ENCODE peak calls at places on chromosome 14, in ten cellular contexts. One of them, this sample, is unnamed.

GRCh38 chr14:99936738-99937474 is 128.3 kb upstream of the EVL start:
- DNase-seq in brain microvascular endothelial cell: no peak
- DNase-seq in keratinocyte: no peak
- DNase-seq in upper lobe of right lung: no peak
- DNase-seq in prostate gland: no peak
- DNase-seq in HepG2: no peak
- DNase-seq in testis: no peak
- DNase-seq in psoas muscle: no peak
- DNase-seq in RWPE2: no peak
- DNase-seq in Panc1: no peak
- DNase-seq in this sample: no peak

GRCh38 chr14:95445676-95446075 is 70.8 kb downstream of the SYNE3 start:
- DNase-seq in brain microvascular endothelial cell: no peak
- DNase-seq in keratinocyte: no peak
- DNase-seq in upper lobe of right lung: no peak
- DNase-seq in prostate gland: no peak
- DNase-seq in HepG2: no peak
- DNase-seq in testis: no peak
- DNase-seq in psoas muscle: no peak
- DNase-seq in RWPE2: no peak
- DNase-seq in Panc1: no peak
- DNase-seq in this sample: no peak

GRCh38 chr14:88130057-88130432 is 125.1 kb downstream of the GPR65 start:
- DNase-seq in brain microvascular endothelial cell: no peak
- DNase-seq in keratinocyte: no peak
- DNase-seq in upper lobe of right lung: no peak
- DNase-seq in prostate gland: no peak
- DNase-seq in HepG2: no peak
- DNase-seq in testis: no peak
- DNase-seq in psoas muscle: no peak
- DNase-seq in RWPE2: no peak
- DNase-seq in Panc1: no peak
- DNase-seq in this sample: no peak

GRCh38 chr14:35235840-35236239 is 56.3 kb upstream of the PSMA6 start:
- DNase-seq in brain microvascular endothelial cell: no peak
- DNase-seq in keratinocyte: no peak
- DNase-seq in upper lobe of right lung: no peak
- DNase-seq in prostate gland: no peak
- DNase-seq in HepG2: no peak
- DNase-seq in testis: no peak
- DNase-seq in psoas muscle: no peak
- DNase-seq in RWPE2: no peak
- DNase-seq in Panc1: no peak
- DNase-seq in this sample: no peak

GRCh38 chr14:21989090-21989489 is 315.5 kb upstream of the OR4E1 start:
- DNase-seq in brain microvascular endothelial cell: no peak
- DNase-seq in keratinocyte: no peak
- DNase-seq in upper lobe of right lung: no peak
- DNase-seq in prostate gland: no peak
- DNase-seq in HepG2: no peak
- DNase-seq in testis: no peak
- DNase-seq in psoas muscle: no peak
- DNase-seq in RWPE2: no peak
- DNase-seq in Panc1: no peak
- DNase-seq in this sample: no peak

GRCh38 chr14:42013560-42013959 is 406.9 kb downstream of the LRFN5 start:
- DNase-seq in brain microvascular endothelial cell: no peak
- DNase-seq in keratinocyte: no peak
- DNase-seq in upper lobe of right lung: no peak
- DNase-seq in prostate gland: no peak
- DNase-seq in HepG2: no peak
- DNase-seq in testis: no peak
- DNase-seq in psoas muscle: no peak
- DNase-seq in RWPE2: no peak
- DNase-seq in Panc1: no peak
- DNase-seq in this sample: no peak

GRCh38 chr14:93788557-93789365 is 476 bp upstream of the PRIMA1 start:
- DNase-seq in brain microvascular endothelial cell: no peak
- DNase-seq in keratinocyte: no peak
- DNase-seq in upper lobe of right lung: no peak
- DNase-seq in prostate gland: peak; percentile 40
- DNase-seq in HepG2: no peak
- DNase-seq in testis: peak; percentile 29
- DNase-seq in psoas muscle: peak; percentile 49
- DNase-seq in RWPE2: no peak
- DNase-seq in Panc1: no peak
- DNase-seq in this sample: peak; percentile 66

GRCh38 chr14:95496690-95497241 is 19.7 kb downstream of the SYNE3 start:
- DNase-seq in brain microvascular endothelial cell: no peak
- DNase-seq in keratinocyte: no peak
- DNase-seq in upper lobe of right lung: no peak
- DNase-seq in prostate gland: no peak
- DNase-seq in HepG2: no peak
- DNase-seq in testis: no peak
- DNase-seq in psoas muscle: no peak
- DNase-seq in RWPE2: no peak
- DNase-seq in Panc1: no peak
- DNase-seq in this sample: no peak

GRCh38 chr14:28635387-28635786 is 131.2 kb upstream of the FOXG1 start:
- DNase-seq in brain microvascular endothelial cell: no peak
- DNase-seq in keratinocyte: no peak
- DNase-seq in upper lobe of right lung: no peak
- DNase-seq in prostate gland: no peak
- DNase-seq in HepG2: peak; percentile 39
- DNase-seq in testis: no peak
- DNase-seq in psoas muscle: no peak
- DNase-seq in RWPE2: no peak
- DNase-seq in Panc1: no peak
- DNase-seq in this sample: no peak

GRCh38 chr14:38994721-38995120 is 108.3 kb downstream of the SEC23A start:
- DNase-seq in brain microvascular endothelial cell: no peak
- DNase-seq in keratinocyte: no peak
- DNase-seq in upper lobe of right lung: no peak
- DNase-seq in prostate gland: no peak
- DNase-seq in HepG2: no peak
- DNase-seq in testis: no peak
- DNase-seq in psoas muscle: no peak
- DNase-seq in RWPE2: no peak
- DNase-seq in Panc1: no peak
- DNase-seq in this sample: no peak

GRCh38 chr14:65832431-65833253 is 420.1 kb downstream of the FUT8 start:
- DNase-seq in brain microvascular endothelial cell: peak; percentile 4
- DNase-seq in keratinocyte: no peak
- DNase-seq in upper lobe of right lung: no peak
- DNase-seq in prostate gland: no peak
- DNase-seq in HepG2: peak; percentile 5
- DNase-seq in testis: peak; percentile 36
- DNase-seq in psoas muscle: no peak
- DNase-seq in RWPE2: no peak
- DNase-seq in Panc1: no peak
- DNase-seq in this sample: no peak

GRCh38 chr14:105888784-105889665 is 362.6 kb downstream of the TMEM121 start:
- DNase-seq in brain microvascular endothelial cell: no peak
- DNase-seq in keratinocyte: no peak
- DNase-seq in upper lobe of right lung: peak; percentile 46
- DNase-seq in prostate gland: no peak
- DNase-seq in HepG2: no peak
- DNase-seq in testis: no peak
- DNase-seq in psoas muscle: peak; percentile 2
- DNase-seq in RWPE2: peak; percentile 38
- DNase-seq in Panc1: no peak
- DNase-seq in this sample: no peak

GRCh38 chr14:50961606-50962259 is 17.4 kb upstream of the PYGL start:
- DNase-seq in brain microvascular endothelial cell: peak; percentile 86
- DNase-seq in keratinocyte: no peak
- DNase-seq in upper lobe of right lung: no peak
- DNase-seq in prostate gland: peak; percentile 44
- DNase-seq in HepG2: no peak
- DNase-seq in testis: no peak
- DNase-seq in psoas muscle: no peak
- DNase-seq in RWPE2: no peak
- DNase-seq in Panc1: peak; percentile 62
- DNase-seq in this sample: peak; percentile 28

DNA sequence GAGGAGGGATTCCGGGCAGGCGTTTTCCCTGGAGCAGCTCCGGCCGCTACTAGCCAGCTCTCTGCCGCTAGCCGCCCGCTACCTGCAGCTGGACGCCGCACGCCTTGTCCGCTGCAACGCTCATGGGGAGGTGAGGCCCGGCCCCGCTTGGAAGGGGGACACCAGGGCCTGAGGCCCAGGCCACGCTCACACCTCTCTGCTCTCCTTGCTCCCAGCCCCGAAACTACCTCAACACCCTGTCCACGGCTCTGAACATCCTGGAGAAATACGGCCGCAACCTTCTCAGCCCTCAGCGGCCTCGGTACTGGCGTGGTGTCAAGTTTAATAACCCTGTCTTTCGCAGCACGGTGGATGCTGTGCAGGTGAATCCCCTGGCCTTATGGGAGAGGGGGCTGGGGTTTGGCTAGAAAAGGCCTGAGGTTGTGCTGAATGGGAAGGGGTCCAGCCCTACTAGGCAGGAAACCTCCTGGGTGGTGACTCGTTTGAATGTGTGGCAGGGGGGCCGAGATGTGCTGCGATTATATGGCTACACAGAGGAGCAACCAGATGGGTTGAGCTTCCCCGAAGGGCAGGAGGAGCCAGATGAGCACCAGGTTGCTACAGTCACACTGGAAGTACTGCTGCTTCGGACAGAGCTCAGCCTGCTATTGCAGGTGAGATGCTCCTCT is 597 bp downstream of the RNF31 start:
- DNase-seq in brain microvascular endothelial cell: no peak
- DNase-seq in keratinocyte: no peak
- DNase-seq in upper lobe of right lung: no peak
- DNase-seq in prostate gland: no peak
- DNase-seq in HepG2: no peak
- DNase-seq in testis: no peak
- DNase-seq in psoas muscle: no peak
- DNase-seq in RWPE2: no peak
- DNase-seq in Panc1: no peak
- DNase-seq in this sample: no peak
- H3K27ac ChIP-seq in brain microvascular endothelial cell: peak overlapping the region; percentile 46
- H3K27ac ChIP-seq in keratinocyte: peak overlapping the region; percentile 52
- H3K27ac ChIP-seq in upper lobe of right lung: peak overlapping the region; percentile 87
- H3K27ac ChIP-seq in prostate gland: peak overlapping the region; percentile 92
- H3K27ac ChIP-seq in HepG2: peak overlapping the region; percentile 45
- H3K27ac ChIP-seq in testis: peak overlapping the region; percentile 73
- H3K27ac ChIP-seq in psoas muscle: peak overlapping the region; percentile 86
- H3K27ac ChIP-seq in RWPE2: peak overlapping the region; percentile 81
- H3K27ac ChIP-seq in Panc1: peak overlapping the region; percentile 75
- H3K27ac ChIP-seq in this sample: peak overlapping the region; percentile 97

GRCh38 chr14:104656014-104656714 is 33.3 kb upstream of the INF2 start:
- DNase-seq in brain microvascular endothelial cell: no peak
- DNase-seq in keratinocyte: no peak
- DNase-seq in upper lobe of right lung: no peak
- DNase-seq in prostate gland: no peak
- DNase-seq in HepG2: no peak
- DNase-seq in testis: no peak
- DNase-seq in psoas muscle: no peak
- DNase-seq in RWPE2: no peak
- DNase-seq in Panc1: no peak
- DNase-seq in this sample: no peak
- TF ChIP-seq CTCF in brain microvascular endothelial cell: no peak
- TF ChIP-seq CTCF in keratinocyte: no peak
- TF ChIP-seq CTCF in upper lobe of right lung: no peak
- TF ChIP-seq CTCF in prostate gland: no peak
- TF ChIP-seq CTCF in HepG2: no peak
- TF ChIP-seq CTCF in testis: no peak
- TF ChIP-seq CTCF in psoas muscle: no peak
- TF ChIP-seq CTCF in RWPE2: no peak
- TF ChIP-seq CTCF in Panc1: no peak
- TF ChIP-seq CTCF in this sample: no peak

DNA sequence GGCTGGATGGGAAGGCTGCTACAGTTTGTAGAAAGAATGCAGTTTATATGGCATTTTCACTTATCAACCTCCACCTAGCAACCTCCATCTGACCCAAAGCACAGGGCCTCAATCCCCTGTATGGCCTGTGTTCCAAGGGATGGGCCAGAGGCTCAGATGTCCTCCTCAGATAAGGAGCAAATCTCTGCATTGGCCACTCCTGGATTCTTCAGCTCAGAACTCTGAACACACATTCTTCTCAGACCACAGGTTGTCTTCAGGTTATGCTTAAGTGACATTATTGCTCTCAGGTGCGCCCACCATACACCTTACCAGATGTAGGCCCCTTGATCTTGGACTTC is 47.9 kb upstream of the JDP2 start:
- DNase-seq in brain microvascular endothelial cell: no peak
- DNase-seq in keratinocyte: no peak
- DNase-seq in upper lobe of right lung: no peak
- DNase-seq in prostate gland: no peak
- DNase-seq in HepG2: no peak
- DNase-seq in testis: no peak
- DNase-seq in psoas muscle: no peak
- DNase-seq in RWPE2: no peak
- DNase-seq in Panc1: no peak
- DNase-seq in this sample: no peak
- H3K27ac ChIP-seq in brain microvascular endothelial cell: no peak overlapping the region
- H3K27ac ChIP-seq in keratinocyte: no peak overlapping the region
- H3K27ac ChIP-seq in upper lobe of right lung: no peak overlapping the region
- H3K27ac ChIP-seq in prostate gland: no peak overlapping the region
- H3K27ac ChIP-seq in HepG2: no peak overlapping the region
- H3K27ac ChIP-seq in testis: no peak overlapping the region
- H3K27ac ChIP-seq in psoas muscle: no peak overlapping the region
- H3K27ac ChIP-seq in RWPE2: no peak overlapping the region
- H3K27ac ChIP-seq in Panc1: no peak overlapping the region
- H3K27ac ChIP-seq in this sample: no peak overlapping the region

GRCh38 chr14:64293976-64294671 is at the start of gene ESR2:
- DNase-seq in brain microvascular endothelial cell: peak; percentile 22
- DNase-seq in keratinocyte: no peak
- DNase-seq in upper lobe of right lung: peak; percentile 65
- DNase-seq in prostate gland: no peak
- DNase-seq in HepG2: no peak
- DNase-seq in testis: peak; percentile 84
- DNase-seq in psoas muscle: no peak
- DNase-seq in RWPE2: no peak
- DNase-seq in Panc1: no peak
- DNase-seq in this sample: no peak

GRCh38 chr14:64298773-64299172 is 4.6 kb upstream of the ESR2 start:
- DNase-seq in brain microvascular endothelial cell: no peak
- DNase-seq in keratinocyte: no peak
- DNase-seq in upper lobe of right lung: no peak
- DNase-seq in prostate gland: no peak
- DNase-seq in HepG2: peak; percentile 9
- DNase-seq in testis: no peak
- DNase-seq in psoas muscle: no peak
- DNase-seq in RWPE2: no peak
- DNase-seq in Panc1: no peak
- DNase-seq in this sample: no peak

GRCh38 chr14:64292197-64292596 is 2.0 kb downstream of the ESR2 start:
- DNase-seq in brain microvascular endothelial cell: no peak
- DNase-seq in keratinocyte: no peak
- DNase-seq in upper lobe of right lung: no peak
- DNase-seq in prostate gland: no peak
- DNase-seq in HepG2: no peak
- DNase-seq in testis: no peak
- DNase-seq in psoas muscle: no peak
- DNase-seq in RWPE2: no peak
- DNase-seq in Panc1: no peak
- DNase-seq in this sample: no peak

GRCh38 chr14:64296561-64296960 is 2.4 kb upstream of the ESR2 start:
- DNase-seq in brain microvascular endothelial cell: peak; percentile 2
- DNase-seq in keratinocyte: no peak
- DNase-seq in upper lobe of right lung: no peak
- DNase-seq in prostate gland: no peak
- DNase-seq in HepG2: no peak
- DNase-seq in testis: no peak
- DNase-seq in psoas muscle: no peak
- DNase-seq in RWPE2: no peak
- DNase-seq in Panc1: no peak
- DNase-seq in this sample: peak; percentile 61

GRCh38 chr14:64294672-64295413 is 672 bp upstream of the ESR2 start:
- DNase-seq in brain microvascular endothelial cell: peak; percentile 38
- DNase-seq in keratinocyte: no peak
- DNase-seq in upper lobe of right lung: peak; percentile 93
- DNase-seq in prostate gland: peak; percentile 37
- DNase-seq in HepG2: peak; percentile 33
- DNase-seq in testis: peak; percentile 89
- DNase-seq in psoas muscle: peak; percentile 74
- DNase-seq in RWPE2: peak; percentile 70
- DNase-seq in Panc1: peak; percentile 30
- DNase-seq in this sample: peak; percentile 54
- TF ChIP-seq CTCF in brain microvascular endothelial cell: peak; percentile 95
- TF ChIP-seq CTCF in keratinocyte: peak; percentile 78
- TF ChIP-seq CTCF in upper lobe of right lung: peak; percentile 83
- TF ChIP-seq CTCF in prostate gland: peak; percentile 37
- TF ChIP-seq CTCF in HepG2: peak; percentile 90
- TF ChIP-seq CTCF in testis: peak; percentile 94
- TF ChIP-seq CTCF in psoas muscle: peak; percentile 89
- TF ChIP-seq CTCF in RWPE2: peak; percentile 76
- TF ChIP-seq CTCF in Panc1: peak; percentile 91
- TF ChIP-seq CTCF in this sample: peak; percentile 63